ENCODE peak calls at places on chromosomes 2 and 18, in six cellular contexts. D, G, Q, X, W and Y are unnamed samples.

GRCh38 chr2:48316753-48317750 is 212.9 kb upstream of the STON1 start:
- DNase-seq in D (no peak), X (no peak), W (no peak), Q (no peak), G (no peak), Y (no peak)

GRCh38 chr18:66548747-66549146 is 55.1 kb downstream of the CDH19 start:
- DNase-seq in X (no peak), W (no peak), G (no peak), Q (no peak), D (no peak), Y (no peak)

GRCh38 chr18:36652503-36652902 is 176.3 kb downstream of the TPGS2 start:
- DNase-seq in Q (no peak), D (no peak), X (no peak), W (no peak), G (no peak), Y (no peak)

GRCh38 chr2:173964565-173965371 is 405 bp downstream of the SP3 start:
- DNase-seq in G (peak), Q (peak), D (peak), W (peak), X (peak), Y (no peak)

GRCh38 chr2:17877811-17878221 is 651 bp upstream of the KCNS3 start:
- DNase-seq in G (peak), Q (peak), W (no peak), D (no peak), X (no peak), Y (no peak)

GRCh38 chr2:28366496-28367282 is 26.0 kb upstream of the FOSL2 start:
- DNase-seq in D (no peak), G (no peak), Q (no peak), X (no peak), W (peak), Y (no peak)

GRCh38 chr2:28766070-28766469 is 14.4 kb downstream of the PPP1CB start:
- DNase-seq in G (no peak), Q (no peak), D (no peak), X (no peak), W (no peak), Y (no peak)

GRCh38 chr2:150846691-150847090 is 359.2 kb upstream of the RND3 start:
- DNase-seq in G (no peak), X (no peak), D (no peak), Q (no peak), W (no peak), Y (no peak)

GRCh38 chr2:238053195-238053776 is 7.5 kb upstream of the SCLY start:
- DNase-seq in W (peak), X (no peak), Q (no peak), G (no peak), D (no peak), Y (no peak)

GRCh38 chr2:66110071-66110470 is 324.9 kb upstream of the MEIS1 start:
- DNase-seq in G (no peak), X (no peak), D (no peak), Q (no peak), W (no peak), Y (no peak)

GRCh38 chr2:159936471-159936870 is 125.9 kb downstream of the PLA2R1 start:
- DNase-seq in W (peak), Q (no peak), D (no peak), G (no peak), X (no peak), Y (no peak)

GRCh38 chr2:71494523-71495155 is 41.3 kb downstream of the DYSF start:
- DNase-seq in X (no peak), G (no peak), D (no peak), Q (no peak), W (no peak), Y (no peak)

GRCh38 chr2:8577573-8577972 is 104.3 kb upstream of the ID2 start:
- DNase-seq in Q (no peak), W (no peak), D (no peak), G (no peak), X (no peak), Y (no peak)

GRCh38 chr2:115491394-115491793 is 1049.0 kb downstream of the DPP10 start:
- DNase-seq in D (no peak), Q (no peak), X (no peak), W (no peak), G (no peak), Y (no peak)

GRCh38 chr2:48849770-48850169 is 94.2 kb upstream of the LHCGR start:
- DNase-seq in G (no peak), W (no peak), X (no peak), Q (peak), D (no peak), Y (no peak)

GRCh38 chr2:45860136-45861106 is 208.9 kb downstream of the PRKCE start:
- DNase-seq in G (peak), D (no peak), W (peak), X (peak), Q (peak), Y (no peak)

GRCh38 chr2:229044581-229044980 is 226.5 kb downstream of the PID1 start:
- DNase-seq in G (no peak), D (no peak), W (peak), X (no peak), Q (peak), Y (no peak)

GRCh38 chr2:98308532-98308931 is 37.7 kb upstream of the CNGA3 start:
- DNase-seq in X (no peak), Q (no peak), G (no peak), W (no peak), D (no peak), Y (no peak)

GRCh38 chr2:181924336-181924735 is 32.8 kb downstream of the ITPRID2 start:
- DNase-seq in Q (no peak), D (no peak), G (no peak), W (no peak), X (no peak), Y (no peak)